ENCODE peak calls at places on chromosomes 5 and 9, in nine cellular contexts. One of them, this sample, is unnamed.

GRCh38 chr9:14031015-14031414 is 282.9 kb downstream of the NFIB start:
- DNase-seq in stimulated activated naive CD8-positive, alpha-beta T cell treated with anti-CD3 and anti-CD28 coated beads, Interleukin-15, amount 100 ng/mL, for 72 hours: no peak
- DNase-seq in neuronal stem cell: peak; percentile 29
- DNase-seq in GM23248: peak; percentile 8
- DNase-seq in activated naive CD4-positive, alpha-beta T cell treated with anti-CD3 and anti-CD28 coated beads, Interleukin-2, amount 50 U/mL, for 72 hours: no peak
- DNase-seq in NCI-H2029: no peak
- DNase-seq in Peyer's patch: no peak
- DNase-seq in amniotic stem cell: no peak
- DNase-seq in SK-N-SH: no peak
- DNase-seq in this sample: peak; percentile 50

GRCh38 chr9:20014168-20014567 is 225.3 kb upstream of the SLC24A2 start:
- DNase-seq in NCI-H2029: no peak
- DNase-seq in neuronal stem cell: no peak
- DNase-seq in activated naive CD4-positive, alpha-beta T cell treated with anti-CD3 and anti-CD28 coated beads, Interleukin-2, amount 50 U/mL, for 72 hours: no peak
- DNase-seq in stimulated activated naive CD8-positive, alpha-beta T cell treated with anti-CD3 and anti-CD28 coated beads, Interleukin-15, amount 100 ng/mL, for 72 hours: no peak
- DNase-seq in Peyer's patch: no peak
- DNase-seq in GM23248: no peak
- DNase-seq in amniotic stem cell: no peak
- DNase-seq in SK-N-SH: no peak
- DNase-seq in this sample: no peak

GRCh38 chr9:38035873-38036272 is 33.2 kb downstream of the SHB start:
- DNase-seq in stimulated activated naive CD8-positive, alpha-beta T cell treated with anti-CD3 and anti-CD28 coated beads, Interleukin-15, amount 100 ng/mL, for 72 hours: no peak
- DNase-seq in amniotic stem cell: peak; percentile 44
- DNase-seq in NCI-H2029: no peak
- DNase-seq in Peyer's patch: no peak
- DNase-seq in neuronal stem cell: no peak
- DNase-seq in GM23248: peak; percentile 92
- DNase-seq in activated naive CD4-positive, alpha-beta T cell treated with anti-CD3 and anti-CD28 coated beads, Interleukin-2, amount 50 U/mL, for 72 hours: no peak
- DNase-seq in SK-N-SH: no peak
- DNase-seq in this sample: peak; percentile 80

GRCh38 chr5:158382473-158382872 is 523.5 kb upstream of the CLINT1 start:
- DNase-seq in Peyer's patch: no peak
- DNase-seq in activated naive CD4-positive, alpha-beta T cell treated with anti-CD3 and anti-CD28 coated beads, Interleukin-2, amount 50 U/mL, for 72 hours: peak; percentile 36
- DNase-seq in SK-N-SH: no peak
- DNase-seq in neuronal stem cell: no peak
- DNase-seq in GM23248: peak; percentile 99
- DNase-seq in amniotic stem cell: peak; percentile 96
- DNase-seq in NCI-H2029: no peak
- DNase-seq in stimulated activated naive CD8-positive, alpha-beta T cell treated with anti-CD3 and anti-CD28 coated beads, Interleukin-15, amount 100 ng/mL, for 72 hours: peak; percentile 54
- DNase-seq in this sample: peak; percentile 96

GRCh38 chr9:33233659-33234335 is 6.2 kb upstream of the SPINK4 start:
- DNase-seq in neuronal stem cell: no peak
- DNase-seq in GM23248: peak; percentile 95
- DNase-seq in activated naive CD4-positive, alpha-beta T cell treated with anti-CD3 and anti-CD28 coated beads, Interleukin-2, amount 50 U/mL, for 72 hours: no peak
- DNase-seq in Peyer's patch: no peak
- DNase-seq in stimulated activated naive CD8-positive, alpha-beta T cell treated with anti-CD3 and anti-CD28 coated beads, Interleukin-15, amount 100 ng/mL, for 72 hours: no peak
- DNase-seq in amniotic stem cell: peak; percentile 64
- DNase-seq in SK-N-SH: no peak
- DNase-seq in NCI-H2029: peak; percentile 94
- DNase-seq in this sample: peak; percentile 99

GRCh38 chr5:124746916-124747769 is 704 bp upstream of the ZNF608 start:
- DNase-seq in Peyer's patch: peak; percentile 70
- DNase-seq in GM23248: peak; percentile 87
- DNase-seq in amniotic stem cell: no peak
- DNase-seq in NCI-H2029: peak; percentile 93
- DNase-seq in SK-N-SH: peak; percentile 61
- DNase-seq in activated naive CD4-positive, alpha-beta T cell treated with anti-CD3 and anti-CD28 coated beads, Interleukin-2, amount 50 U/mL, for 72 hours: no peak
- DNase-seq in neuronal stem cell: peak; percentile 87
- DNase-seq in stimulated activated naive CD8-positive, alpha-beta T cell treated with anti-CD3 and anti-CD28 coated beads, Interleukin-15, amount 100 ng/mL, for 72 hours: no peak
- DNase-seq in this sample: peak; percentile 83

GRCh38 chr9:93239526-93239925 is 55.6 kb downstream of the WNK2 start:
- DNase-seq in neuronal stem cell: no peak
- DNase-seq in Peyer's patch: no peak
- DNase-seq in GM23248: no peak
- DNase-seq in stimulated activated naive CD8-positive, alpha-beta T cell treated with anti-CD3 and anti-CD28 coated beads, Interleukin-15, amount 100 ng/mL, for 72 hours: no peak
- DNase-seq in NCI-H2029: no peak
- DNase-seq in amniotic stem cell: no peak
- DNase-seq in activated naive CD4-positive, alpha-beta T cell treated with anti-CD3 and anti-CD28 coated beads, Interleukin-2, amount 50 U/mL, for 72 hours: no peak
- DNase-seq in SK-N-SH: no peak
- DNase-seq in this sample: no peak

GRCh38 chr5:181223729-181224389 is 778 bp downstream of the TRIM41 start:
- DNase-seq in SK-N-SH: peak; percentile 85
- DNase-seq in amniotic stem cell: no peak
- DNase-seq in stimulated activated naive CD8-positive, alpha-beta T cell treated with anti-CD3 and anti-CD28 coated beads, Interleukin-15, amount 100 ng/mL, for 72 hours: peak; percentile 69
- DNase-seq in NCI-H2029: no peak
- DNase-seq in GM23248: peak; percentile 64
- DNase-seq in neuronal stem cell: peak; percentile 82
- DNase-seq in activated naive CD4-positive, alpha-beta T cell treated with anti-CD3 and anti-CD28 coated beads, Interleukin-2, amount 50 U/mL, for 72 hours: no peak
- DNase-seq in Peyer's patch: peak; percentile 60
- DNase-seq in this sample: no peak

GRCh38 chr9:93118863-93119702 is 15.0 kb downstream of the NINJ1 start:
- DNase-seq in NCI-H2029: no peak
- DNase-seq in SK-N-SH: no peak
- DNase-seq in neuronal stem cell: no peak
- DNase-seq in activated naive CD4-positive, alpha-beta T cell treated with anti-CD3 and anti-CD28 coated beads, Interleukin-2, amount 50 U/mL, for 72 hours: no peak
- DNase-seq in Peyer's patch: no peak
- DNase-seq in amniotic stem cell: no peak
- DNase-seq in stimulated activated naive CD8-positive, alpha-beta T cell treated with anti-CD3 and anti-CD28 coated beads, Interleukin-15, amount 100 ng/mL, for 72 hours: no peak
- DNase-seq in GM23248: no peak
- DNase-seq in this sample: no peak

GRCh38 chr5:133839721-133840120 is 128.7 kb downstream of the C5orf15 start:
- DNase-seq in GM23248: no peak
- DNase-seq in activated naive CD4-positive, alpha-beta T cell treated with anti-CD3 and anti-CD28 coated beads, Interleukin-2, amount 50 U/mL, for 72 hours: no peak
- DNase-seq in amniotic stem cell: no peak
- DNase-seq in Peyer's patch: no peak
- DNase-seq in SK-N-SH: no peak
- DNase-seq in NCI-H2029: no peak
- DNase-seq in neuronal stem cell: no peak
- DNase-seq in stimulated activated naive CD8-positive, alpha-beta T cell treated with anti-CD3 and anti-CD28 coated beads, Interleukin-15, amount 100 ng/mL, for 72 hours: no peak
- DNase-seq in this sample: no peak

GRCh38 chr9:75378036-75378435 is 289.7 kb downstream of the OSTF1 start:
- DNase-seq in amniotic stem cell: no peak
- DNase-seq in GM23248: peak; percentile 46
- DNase-seq in Peyer's patch: no peak
- DNase-seq in NCI-H2029: no peak
- DNase-seq in activated naive CD4-positive, alpha-beta T cell treated with anti-CD3 and anti-CD28 coated beads, Interleukin-2, amount 50 U/mL, for 72 hours: no peak
- DNase-seq in stimulated activated naive CD8-positive, alpha-beta T cell treated with anti-CD3 and anti-CD28 coated beads, Interleukin-15, amount 100 ng/mL, for 72 hours: no peak
- DNase-seq in neuronal stem cell: no peak
- DNase-seq in SK-N-SH: no peak
- DNase-seq in this sample: no peak

GRCh38 chr5:123720955-123721354 is 209.0 kb downstream of the CSNK1G3 start:
- DNase-seq in GM23248: no peak
- DNase-seq in activated naive CD4-positive, alpha-beta T cell treated with anti-CD3 and anti-CD28 coated beads, Interleukin-2, amount 50 U/mL, for 72 hours: no peak
- DNase-seq in SK-N-SH: no peak
- DNase-seq in amniotic stem cell: no peak
- DNase-seq in NCI-H2029: no peak
- DNase-seq in neuronal stem cell: no peak
- DNase-seq in Peyer's patch: no peak
- DNase-seq in stimulated activated naive CD8-positive, alpha-beta T cell treated with anti-CD3 and anti-CD28 coated beads, Interleukin-15, amount 100 ng/mL, for 72 hours: no peak
- DNase-seq in this sample: peak; percentile 39

GRCh38 chr5:59591162-59591561 is 302.4 kb downstream of the PDE4D start:
- DNase-seq in stimulated activated naive CD8-positive, alpha-beta T cell treated with anti-CD3 and anti-CD28 coated beads, Interleukin-15, amount 100 ng/mL, for 72 hours: no peak
- DNase-seq in NCI-H2029: no peak
- DNase-seq in activated naive CD4-positive, alpha-beta T cell treated with anti-CD3 and anti-CD28 coated beads, Interleukin-2, amount 50 U/mL, for 72 hours: no peak
- DNase-seq in Peyer's patch: no peak
- DNase-seq in amniotic stem cell: no peak
- DNase-seq in GM23248: no peak
- DNase-seq in SK-N-SH: no peak
- DNase-seq in neuronal stem cell: no peak
- DNase-seq in this sample: peak; percentile 79

GRCh38 chr9:96719538-96720315 is 58.2 kb downstream of the ZNF510 start:
- DNase-seq in stimulated activated naive CD8-positive, alpha-beta T cell treated with anti-CD3 and anti-CD28 coated beads, Interleukin-15, amount 100 ng/mL, for 72 hours: no peak
- DNase-seq in amniotic stem cell: no peak
- DNase-seq in GM23248: no peak
- DNase-seq in Peyer's patch: no peak
- DNase-seq in activated naive CD4-positive, alpha-beta T cell treated with anti-CD3 and anti-CD28 coated beads, Interleukin-2, amount 50 U/mL, for 72 hours: no peak
- DNase-seq in neuronal stem cell: no peak
- DNase-seq in NCI-H2029: peak; percentile 82
- DNase-seq in SK-N-SH: peak; percentile 15
- DNase-seq in this sample: peak; percentile 70

GRCh38 chr9:121784706-121785426 is 133.4 kb downstream of the DAB2IP start:
- DNase-seq in Peyer's patch: no peak
- DNase-seq in NCI-H2029: no peak
- DNase-seq in SK-N-SH: no peak
- DNase-seq in neuronal stem cell: no peak
- DNase-seq in activated naive CD4-positive, alpha-beta T cell treated with anti-CD3 and anti-CD28 coated beads, Interleukin-2, amount 50 U/mL, for 72 hours: no peak
- DNase-seq in GM23248: no peak
- DNase-seq in stimulated activated naive CD8-positive, alpha-beta T cell treated with anti-CD3 and anti-CD28 coated beads, Interleukin-15, amount 100 ng/mL, for 72 hours: no peak
- DNase-seq in amniotic stem cell: no peak
- DNase-seq in this sample: no peak

GRCh38 chr9:30015073-30015472 is 2369.4 kb upstream of the ACO1 start:
- DNase-seq in GM23248: no peak
- DNase-seq in activated naive CD4-positive, alpha-beta T cell treated with anti-CD3 and anti-CD28 coated beads, Interleukin-2, amount 50 U/mL, for 72 hours: no peak
- DNase-seq in neuronal stem cell: no peak
- DNase-seq in SK-N-SH: no peak
- DNase-seq in NCI-H2029: no peak
- DNase-seq in stimulated activated naive CD8-positive, alpha-beta T cell treated with anti-CD3 and anti-CD28 coated beads, Interleukin-15, amount 100 ng/mL, for 72 hours: no peak
- DNase-seq in Peyer's patch: no peak
- DNase-seq in amniotic stem cell: no peak
- DNase-seq in this sample: no peak

GRCh38 chr9:1869843-1870242 is 145.3 kb upstream of the SMARCA2 start:
- DNase-seq in GM23248: peak; percentile 18
- DNase-seq in Peyer's patch: no peak
- DNase-seq in stimulated activated naive CD8-positive, alpha-beta T cell treated with anti-CD3 and anti-CD28 coated beads, Interleukin-15, amount 100 ng/mL, for 72 hours: peak; percentile 44
- DNase-seq in amniotic stem cell: no peak
- DNase-seq in NCI-H2029: no peak
- DNase-seq in neuronal stem cell: peak; percentile 20
- DNase-seq in activated naive CD4-positive, alpha-beta T cell treated with anti-CD3 and anti-CD28 coated beads, Interleukin-2, amount 50 U/mL, for 72 hours: peak; percentile 50
- DNase-seq in SK-N-SH: peak; percentile 34
- DNase-seq in this sample: peak; percentile 42

GRCh38 chr5:143576721-143577484 is 173.4 kb upstream of the NR3C1 start:
- DNase-seq in stimulated activated naive CD8-positive, alpha-beta T cell treated with anti-CD3 and anti-CD28 coated beads, Interleukin-15, amount 100 ng/mL, for 72 hours: no peak
- DNase-seq in NCI-H2029: no peak
- DNase-seq in Peyer's patch: no peak
- DNase-seq in SK-N-SH: no peak
- DNase-seq in amniotic stem cell: peak; percentile 39
- DNase-seq in GM23248: peak; percentile 72
- DNase-seq in neuronal stem cell: no peak
- DNase-seq in activated naive CD4-positive, alpha-beta T cell treated with anti-CD3 and anti-CD28 coated beads, Interleukin-2, amount 50 U/mL, for 72 hours: no peak
- DNase-seq in this sample: peak; percentile 69